ENCODE peak calls at places on chromosomes 7 and 10, in seven cellular contexts. A is adrenal gland, Q is IMR-90, Z is gastrocnemius medialis, C is ovary, K is HCT116, M is A549. Y is an unnamed sample.
A peak's percentile ranks its signal among the peaks of the same experiment; 100 is the strongest.

GRCh38 chr7:134729895-134730294 is 49.5 kb upstream of the CALD1 start:
- DNase-seq in Z (no peak), K (no peak), C (no peak), M (no peak), Q (peak; percentile 29), A (no peak), Y (no peak)

GRCh38 chr7:152335900-152336571 is 99.8 kb downstream of the KMT2C start:
- DNase-seq in Z (no peak), Q (no peak), K (no peak), C (no peak), A (no peak), M (no peak), Y (no peak)

GRCh38 chr7:102914585-102914984 is 1.8 kb downstream of the LRRC17 start:
- DNase-seq in C (peak; percentile 77), Z (no peak), K (no peak), M (no peak), Q (peak; percentile 93), A (no peak), Y (no peak)

GRCh38 chr7:137036768-137037167 is 168.3 kb downstream of the CHRM2 start:
- DNase-seq in K (no peak), M (no peak), Z (no peak), Q (peak; percentile 60), C (no peak), A (no peak), Y (no peak)

GRCh38 chr7:11182736-11183135 is 209.1 kb downstream of the PHF14 start:
- DNase-seq in M (no peak), K (no peak), C (no peak), Z (no peak), A (no peak), Q (peak; percentile 36), Y (no peak)

GRCh38 chr7:150847536-150847935 is 4.8 kb upstream of the AOC1 start:
- DNase-seq in Z (no peak), Q (no peak), K (no peak), C (no peak), M (no peak), A (peak; percentile 13), Y (no peak)

GRCh38 chr7:141930211-141930610 is 14.0 kb downstream of the OR9A4 start:
- DNase-seq in M (no peak), Q (no peak), K (no peak), Z (no peak), A (no peak), C (no peak), Y (no peak)

GRCh38 chr10:72665925-72666324 is 26.0 kb upstream of the MCU start:
- DNase-seq in K (no peak), Z (no peak), C (no peak), Q (peak; percentile 51), A (no peak), M (peak; percentile 43), Y (no peak)

GRCh38 chr7:29991937-29992336 is 2.3 kb upstream of the SCRN1 start:
- DNase-seq in Q (no peak), M (no peak), C (no peak), A (no peak), K (no peak), Z (no peak), Y (no peak)

GRCh38 chr7:115722302-115722701 is 308.3 kb downstream of the TFEC start:
- DNase-seq in Z (no peak), M (no peak), A (no peak), Q (no peak), K (no peak), C (no peak), Y (no peak)

GRCh38 chr7:115724400-115725056 is 306.0 kb downstream of the TFEC start:
- DNase-seq in M (peak; percentile 7), C (no peak), K (no peak), A (no peak), Z (no peak), Q (no peak), Y (no peak)

GRCh38 chr7:115721293-115721920 is 309.2 kb downstream of the TFEC start:
- DNase-seq in K (no peak), M (no peak), C (no peak), A (no peak), Z (no peak), Q (no peak), Y (no peak)

GRCh38 chr7:115719963-115720362 is 310.6 kb downstream of the TFEC start:
- DNase-seq in Q (no peak), K (no peak), A (no peak), M (no peak), C (no peak), Z (no peak), Y (no peak)
- TF ChIP-seq POLR2A in Q (no peak), K (no peak), A (no peak), M (no peak), C (no peak), Z (no peak), Y (no peak)

DNA sequence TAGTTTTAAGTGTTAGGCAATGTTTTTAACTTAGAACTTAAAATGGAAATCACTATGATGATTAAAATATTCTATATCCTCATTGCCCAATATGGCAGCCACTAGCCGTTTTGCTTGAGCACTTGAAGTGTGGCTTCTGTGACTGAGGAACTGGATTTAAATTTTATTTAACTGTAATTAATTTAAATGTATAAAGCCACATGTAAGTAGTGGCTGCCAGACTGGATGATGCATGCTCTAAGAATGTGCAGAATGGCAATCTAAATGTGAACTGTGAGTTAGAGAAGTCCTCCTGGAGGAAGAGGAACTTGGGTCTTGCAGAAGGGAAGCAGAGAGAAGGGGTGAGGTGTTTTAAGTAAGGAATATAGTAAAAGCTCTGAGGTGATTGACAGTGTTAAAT is 451.4 kb downstream of the SUGCT start:
- DNase-seq in C (no peak), M (no peak), Q (peak; percentile 83), A (no peak), Z (no peak), K (no peak), Y (no peak)
- H3K4me1 ChIP-seq in C (no peaks in the 10 kb centered on the region), M (no peaks in the 10 kb centered on the region), Q (peaks cover 4% of the 10 kb centered on the region), A (no peaks in the 10 kb centered on the region), Z (no peaks in the 10 kb centered on the region), K (no peaks in the 10 kb centered on the region), Y (no peaks in the 10 kb centered on the region)

GRCh38 chr7:47992446-47992845 is 13.0 kb upstream of the HUS1 start:
- DNase-seq in Z (no peak), K (no peak), Q (no peak), C (no peak), A (no peak), M (no peak), Y (no peak)
- H3K27ac ChIP-seq in Z (no peak overlapping the region), K (no peak overlapping the region), Q (no peak overlapping the region), C (no peak overlapping the region), A (peak overlapping the region; percentile 75), M (no peak overlapping the region), Y (peak overlapping the region; percentile 43)

GRCh38 chr7:159098795-159099194 is 45.9 kb downstream of the VIPR2 start:
- DNase-seq in M (no peak), K (no peak), A (peak; percentile 49), C (peak; percentile 67), Z (no peak), Q (no peak), Y (no peak)

GRCh38 chr7:159098424-159098786 is 46.3 kb downstream of the VIPR2 start:
- DNase-seq in A (peak; percentile 27), C (no peak), M (no peak), Q (no peak), K (no peak), Z (no peak), Y (no peak)

GRCh38 chr7:159099217-159099655 is 45.4 kb downstream of the VIPR2 start:
- DNase-seq in K (no peak), A (peak; percentile 39), Q (no peak), Z (no peak), C (peak; percentile 24), M (no peak), Y (no peak)

GRCh38 chr7:159096736-159097581 is 47.7 kb downstream of the VIPR2 start:
- DNase-seq in M (no peak), Z (peak; percentile 69), C (no peak), A (peak; percentile 39), K (no peak), Q (no peak), Y (no peak)

GRCh38 chr7:159097661-159098423 is 46.8 kb downstream of the VIPR2 start:
- DNase-seq in A (peak; percentile 33), C (no peak), M (no peak), Z (no peak), K (no peak), Q (no peak), Y (no peak)
- TF ChIP-seq POLR2A in A (no peak), C (no peak), M (no peak), Z (no peak), K (no peak), Q (no peak), Y (no peak)